ENCODE peak calls at places on chromosomes 11 and 22, in ten cellular contexts. One of them, this sample, is unnamed.

GRCh38 chr11:83162377-83162776 is 5.4 kb downstream of the PCF11 start:
- DNase-seq in SJSA1: no peak
- DNase-seq in endodermal cell: no peak
- DNase-seq in left ventricle myocardium inferior: no peak
- DNase-seq in NCI-H1436: no peak
- DNase-seq in anterior cingulate cortex: no peak
- DNase-seq in DMS53: no peak
- DNase-seq in GM12891: no peak
- DNase-seq in stomach: no peak
- DNase-seq in pancreas: no peak
- DNase-seq in this sample: no peak

GRCh38 chr11:61949169-61950034 is 749 bp upstream of the BEST1 start:
- DNase-seq in SJSA1: peak
- DNase-seq in endodermal cell: peak
- DNase-seq in left ventricle myocardium inferior: peak
- DNase-seq in NCI-H1436: peak
- DNase-seq in anterior cingulate cortex: peak
- DNase-seq in DMS53: peak
- DNase-seq in GM12891: no peak
- DNase-seq in stomach: no peak
- DNase-seq in pancreas: peak
- DNase-seq in this sample: peak

GRCh38 chr22:36286096-36286957 is 33.4 kb downstream of the APOL1 start:
- DNase-seq in SJSA1: peak
- DNase-seq in endodermal cell: peak
- DNase-seq in left ventricle myocardium inferior: peak
- DNase-seq in NCI-H1436: peak
- DNase-seq in anterior cingulate cortex: peak
- DNase-seq in DMS53: peak
- DNase-seq in GM12891: peak
- DNase-seq in stomach: peak
- DNase-seq in pancreas: peak
- DNase-seq in this sample: peak

GRCh38 chr11:65766535-65766934 is 14.2 kb downstream of the AP5B1 start:
- DNase-seq in SJSA1: peak
- DNase-seq in endodermal cell: no peak
- DNase-seq in left ventricle myocardium inferior: no peak
- DNase-seq in NCI-H1436: no peak
- DNase-seq in anterior cingulate cortex: no peak
- DNase-seq in DMS53: no peak
- DNase-seq in GM12891: no peak
- DNase-seq in stomach: no peak
- DNase-seq in pancreas: no peak
- DNase-seq in this sample: no peak

GRCh38 chr11:116421529-116422185 is 351.1 kb downstream of the BUD13 start:
- DNase-seq in SJSA1: no peak
- DNase-seq in endodermal cell: peak
- DNase-seq in left ventricle myocardium inferior: no peak
- DNase-seq in NCI-H1436: no peak
- DNase-seq in anterior cingulate cortex: no peak
- DNase-seq in DMS53: no peak
- DNase-seq in GM12891: no peak
- DNase-seq in stomach: no peak
- DNase-seq in pancreas: no peak
- DNase-seq in this sample: peak

GRCh38 chr11:96389604-96390402 is at the start of the genes CCDC82 and JRKL:
- DNase-seq in SJSA1: peak
- DNase-seq in endodermal cell: peak
- DNase-seq in left ventricle myocardium inferior: peak
- DNase-seq in NCI-H1436: peak
- DNase-seq in anterior cingulate cortex: peak
- DNase-seq in DMS53: peak
- DNase-seq in GM12891: peak
- DNase-seq in stomach: peak
- DNase-seq in pancreas: peak
- DNase-seq in this sample: peak

GRCh38 chr22:27616033-27616432 is 185.5 kb downstream of the MN1 start:
- DNase-seq in SJSA1: no peak
- DNase-seq in endodermal cell: no peak
- DNase-seq in left ventricle myocardium inferior: no peak
- DNase-seq in NCI-H1436: no peak
- DNase-seq in anterior cingulate cortex: no peak
- DNase-seq in DMS53: no peak
- DNase-seq in GM12891: no peak
- DNase-seq in stomach: no peak
- DNase-seq in pancreas: no peak
- DNase-seq in this sample: no peak

GRCh38 chr11:78256962-78257361 is 68.2 kb downstream of the USP35 start:
- DNase-seq in SJSA1: no peak
- DNase-seq in endodermal cell: no peak
- DNase-seq in left ventricle myocardium inferior: peak
- DNase-seq in NCI-H1436: no peak
- DNase-seq in anterior cingulate cortex: peak
- DNase-seq in DMS53: no peak
- DNase-seq in GM12891: no peak
- DNase-seq in stomach: peak
- DNase-seq in pancreas: peak
- DNase-seq in this sample: peak

GRCh38 chr11:24886880-24887619 is 390.2 kb downstream of the LUZP2 start:
- DNase-seq in SJSA1: no peak
- DNase-seq in endodermal cell: no peak
- DNase-seq in left ventricle myocardium inferior: no peak
- DNase-seq in NCI-H1436: no peak
- DNase-seq in anterior cingulate cortex: no peak
- DNase-seq in DMS53: peak
- DNase-seq in GM12891: no peak
- DNase-seq in stomach: no peak
- DNase-seq in pancreas: no peak
- DNase-seq in this sample: no peak

GRCh38 chr11:111086058-111086457 is 159.5 kb upstream of the POU2AF2 start:
- DNase-seq in SJSA1: no peak
- DNase-seq in endodermal cell: peak
- DNase-seq in left ventricle myocardium inferior: no peak
- DNase-seq in NCI-H1436: no peak
- DNase-seq in anterior cingulate cortex: no peak
- DNase-seq in DMS53: peak
- DNase-seq in GM12891: no peak
- DNase-seq in stomach: no peak
- DNase-seq in pancreas: no peak
- DNase-seq in this sample: peak

GRCh38 chr11:72162891-72163492 is 27.5 kb downstream of the FOLR3 start:
- DNase-seq in SJSA1: no peak
- DNase-seq in endodermal cell: no peak
- DNase-seq in left ventricle myocardium inferior: no peak
- DNase-seq in NCI-H1436: no peak
- DNase-seq in anterior cingulate cortex: no peak
- DNase-seq in DMS53: no peak
- DNase-seq in GM12891: no peak
- DNase-seq in stomach: no peak
- DNase-seq in pancreas: no peak
- DNase-seq in this sample: no peak

GRCh38 chr22:50197000-50197800 is 3.6 kb upstream of the SELENOO start:
- DNase-seq in SJSA1: no peak
- DNase-seq in endodermal cell: no peak
- DNase-seq in left ventricle myocardium inferior: no peak
- DNase-seq in NCI-H1436: no peak
- DNase-seq in anterior cingulate cortex: no peak
- DNase-seq in DMS53: no peak
- DNase-seq in GM12891: no peak
- DNase-seq in stomach: no peak
- DNase-seq in pancreas: no peak
- DNase-seq in this sample: no peak

GRCh38 chr22:39530692-39531331 is 1.7 kb downstream of the RPS19BP1 start:
- DNase-seq in SJSA1: peak
- DNase-seq in endodermal cell: peak
- DNase-seq in left ventricle myocardium inferior: no peak
- DNase-seq in NCI-H1436: no peak
- DNase-seq in anterior cingulate cortex: no peak
- DNase-seq in DMS53: peak
- DNase-seq in GM12891: no peak
- DNase-seq in stomach: no peak
- DNase-seq in pancreas: peak
- DNase-seq in this sample: peak

This sample was measured in mesendoderm.